ENCODE peak calls at places on chromosomes 16 and 17, in seven cellular contexts. One of them, this sample, is unnamed. For H3K36me3 and H3K9me2, the result is how much of the 10 kb centered on the place peaks cover.

GRCh38 chr17:68378202-68379149 is 78.8 kb downstream of the WIPI1 start:
- DNase-seq in PC-9: peak
- DNase-seq in GM23338: peak
- DNase-seq in GM23248: peak
- DNase-seq in MM.1S: no peak
- DNase-seq in hepatocyte: peak
- DNase-seq in HCT116: peak
- DNase-seq in this sample: peak

GRCh38 chr17:59378621-59379194 is 47.3 kb downstream of the YPEL2 start:
- DNase-seq in HCT116: no peak
- DNase-seq in MM.1S: no peak
- DNase-seq in hepatocyte: no peak
- DNase-seq in GM23248: peak
- DNase-seq in PC-9: no peak
- DNase-seq in GM23338: no peak
- DNase-seq in this sample: no peak

GRCh38 chr16:84979516-84979915 is 31.8 kb downstream of the ZDHHC7 start:
- DNase-seq in HCT116: no peak
- DNase-seq in hepatocyte: no peak
- DNase-seq in PC-9: no peak
- DNase-seq in MM.1S: no peak
- DNase-seq in GM23248: peak
- DNase-seq in GM23338: no peak
- DNase-seq in this sample: peak

GRCh38 chr17:34711646-34712045 is 132.3 kb downstream of the TMEM132E start:
- DNase-seq in GM23338: no peak
- DNase-seq in MM.1S: no peak
- DNase-seq in hepatocyte: no peak
- DNase-seq in GM23248: no peak
- DNase-seq in PC-9: no peak
- DNase-seq in HCT116: no peak
- DNase-seq in this sample: no peak

GRCh38 chr17:9959377-9959981 is 54.4 kb upstream of the RCVRN start:
- DNase-seq in GM23338: peak
- DNase-seq in HCT116: peak
- DNase-seq in GM23248: peak
- DNase-seq in PC-9: peak
- DNase-seq in MM.1S: no peak
- DNase-seq in hepatocyte: peak
- DNase-seq in this sample: peak

GRCh38 chr17:30095507-30096244 is 20.9 kb upstream of the NSRP1 start:
- DNase-seq in hepatocyte: peak
- DNase-seq in GM23338: peak
- DNase-seq in GM23248: peak
- DNase-seq in MM.1S: peak
- DNase-seq in PC-9: peak
- DNase-seq in HCT116: peak
- DNase-seq in this sample: peak

GRCh38 chr16:31487720-31488629 is 5.1 kb downstream of the SLC5A2 start:
- DNase-seq in hepatocyte: peak
- DNase-seq in GM23338: peak
- DNase-seq in MM.1S: peak
- DNase-seq in PC-9: peak
- DNase-seq in GM23248: peak
- DNase-seq in HCT116: no peak
- DNase-seq in this sample: peak

GRCh38 chr17:15973016-15973415 is 26.5 kb downstream of the ZSWIM7 start:
- DNase-seq in HCT116: no peak
- DNase-seq in PC-9: no peak
- DNase-seq in MM.1S: no peak
- DNase-seq in GM23338: no peak
- DNase-seq in hepatocyte: no peak
- DNase-seq in GM23248: no peak
- DNase-seq in this sample: peak

GRCh38 chr17:19371259-19372003 is 6.9 kb upstream of the MAPK7 start:
- DNase-seq in GM23248: no peak
- DNase-seq in GM23338: no peak
- DNase-seq in HCT116: no peak
- DNase-seq in MM.1S: no peak
- DNase-seq in hepatocyte: no peak
- DNase-seq in PC-9: no peak
- DNase-seq in this sample: no peak

GRCh38 chr16:1158456-1159324 is 5.8 kb downstream of the CACNA1H start:
- DNase-seq in PC-9: no peak
- DNase-seq in hepatocyte: no peak
- DNase-seq in GM23248: peak
- DNase-seq in HCT116: no peak
- DNase-seq in GM23338: peak
- DNase-seq in MM.1S: no peak
- DNase-seq in this sample: no peak

GRCh38 chr17:40515011-40515410 is 13.6 kb upstream of the TNS4 start:
- DNase-seq in PC-9: no peak
- DNase-seq in MM.1S: no peak
- DNase-seq in HCT116: no peak
- DNase-seq in GM23338: no peak
- DNase-seq in GM23248: no peak
- DNase-seq in hepatocyte: no peak
- DNase-seq in this sample: no peak

GRCh38 chr17:37792787-37793186 is 47.9 kb upstream of the HNF1B start:
- DNase-seq in PC-9: no peak
- DNase-seq in GM23248: peak
- DNase-seq in hepatocyte: no peak
- DNase-seq in MM.1S: no peak
- DNase-seq in GM23338: peak
- DNase-seq in HCT116: no peak
- DNase-seq in this sample: no peak

GRCh38 chr17:18860161-18860972 is 2.4 kb downstream of the PRPSAP2 start:
- DNase-seq in GM23338: no peak
- DNase-seq in hepatocyte: no peak
- DNase-seq in HCT116: no peak
- DNase-seq in GM23248: peak
- DNase-seq in PC-9: no peak
- DNase-seq in MM.1S: no peak
- DNase-seq in this sample: peak

GRCh38 chr17:8673621-8674020 is 43.1 kb upstream of the MYH10 start:
- DNase-seq in MM.1S: no peak
- DNase-seq in HCT116: no peak
- DNase-seq in GM23248: peak
- DNase-seq in GM23338: no peak
- DNase-seq in hepatocyte: no peak
- DNase-seq in PC-9: no peak
- DNase-seq in this sample: no peak

DNA sequence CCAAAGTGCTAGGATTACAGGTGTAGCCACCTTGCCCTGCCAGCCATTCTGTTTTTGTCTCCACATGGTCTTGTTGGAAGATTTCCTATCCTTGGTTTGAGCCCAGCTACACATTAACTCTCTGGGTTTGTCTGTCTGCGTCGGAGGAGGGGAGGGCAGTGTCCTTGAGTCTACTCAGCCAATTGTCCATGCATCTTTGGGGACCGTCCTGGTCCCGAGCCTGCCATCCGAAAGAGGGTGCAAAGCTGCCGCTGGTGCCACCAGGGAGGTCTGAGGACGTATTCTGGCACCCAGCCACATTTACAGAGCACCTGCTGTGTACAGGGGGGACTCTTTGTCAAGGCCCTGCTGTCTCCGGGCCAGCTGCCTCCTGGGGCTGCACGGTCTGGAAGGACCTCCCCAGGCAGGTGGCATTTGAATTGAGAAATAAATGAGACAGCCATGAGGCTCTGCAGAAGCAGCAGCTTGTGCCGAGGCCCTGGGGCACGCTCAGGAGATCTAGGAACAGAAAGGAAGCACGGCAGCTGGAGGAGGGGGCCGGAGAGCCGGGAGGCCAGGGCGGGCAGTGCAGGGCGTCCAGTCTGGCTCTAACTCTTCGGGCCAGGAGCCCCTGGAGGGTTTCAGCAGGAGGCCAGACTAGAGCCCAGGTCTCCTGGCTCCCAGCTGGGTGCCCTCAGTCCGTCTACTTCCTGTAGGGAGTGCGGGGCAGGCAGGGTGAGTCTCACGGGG is 1.5 kb downstream of the CYBA start:
- DNase-seq in hepatocyte: no peak
- DNase-seq in GM23248: no peak
- DNase-seq in HCT116: no peak
- DNase-seq in GM23338: no peak
- DNase-seq in PC-9: no peak
- DNase-seq in MM.1S: no peak
- DNase-seq in this sample: no peak
- H3K36me3 ChIP-seq in hepatocyte: under half
- H3K36me3 ChIP-seq in GM23248: under half
- H3K36me3 ChIP-seq in HCT116: under half
- H3K36me3 ChIP-seq in GM23338: under half
- H3K36me3 ChIP-seq in PC-9: under half
- H3K36me3 ChIP-seq in MM.1S: under half
- H3K36me3 ChIP-seq in this sample: under half

DNA sequence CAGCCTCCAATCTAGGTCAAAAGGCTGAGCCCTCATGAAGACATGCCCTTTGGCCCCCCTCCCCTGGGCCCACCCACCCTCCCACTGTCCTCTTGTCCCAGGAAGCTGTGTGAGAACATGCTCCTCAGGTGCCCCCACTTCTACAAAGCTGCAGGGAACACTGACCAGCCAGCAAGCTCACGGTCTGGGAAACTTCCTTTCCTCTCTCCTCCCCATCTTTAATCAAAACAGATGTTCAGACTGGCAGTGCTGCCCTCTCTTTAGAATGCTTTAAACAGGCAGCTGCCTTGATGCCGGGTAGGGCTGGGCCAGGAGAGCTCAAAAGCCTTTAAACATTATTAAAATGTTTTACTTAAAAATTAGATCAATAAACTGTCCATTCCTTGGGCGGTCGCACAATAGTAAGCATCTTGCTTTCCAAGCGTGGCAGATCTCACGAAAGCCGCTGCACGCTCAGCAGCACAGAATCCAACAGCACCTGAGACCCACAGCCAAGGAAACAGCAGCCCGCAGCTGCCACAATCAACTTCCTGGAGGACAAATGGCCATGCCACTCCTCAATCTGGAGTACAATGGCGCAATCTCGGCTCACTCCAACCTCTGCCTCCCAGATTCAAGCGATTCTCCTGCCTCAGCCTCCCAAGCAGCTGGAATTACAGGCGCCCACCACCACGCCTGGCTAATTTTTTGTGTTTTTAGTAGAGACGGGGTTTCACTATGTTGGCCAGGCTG is 399.2 kb downstream of the SLC39A11 start:
- DNase-seq in hepatocyte: no peak
- DNase-seq in GM23338: no peak
- DNase-seq in GM23248: peak
- DNase-seq in HCT116: no peak
- DNase-seq in MM.1S: no peak
- DNase-seq in PC-9: no peak
- DNase-seq in this sample: no peak
- H3K9me2 ChIP-seq in hepatocyte: under half
- H3K9me2 ChIP-seq in GM23338: under half
- H3K9me2 ChIP-seq in GM23248: under half
- H3K9me2 ChIP-seq in HCT116: under half
- H3K9me2 ChIP-seq in MM.1S: under half
- H3K9me2 ChIP-seq in PC-9: under half
- H3K9me2 ChIP-seq in this sample: under half

DNA sequence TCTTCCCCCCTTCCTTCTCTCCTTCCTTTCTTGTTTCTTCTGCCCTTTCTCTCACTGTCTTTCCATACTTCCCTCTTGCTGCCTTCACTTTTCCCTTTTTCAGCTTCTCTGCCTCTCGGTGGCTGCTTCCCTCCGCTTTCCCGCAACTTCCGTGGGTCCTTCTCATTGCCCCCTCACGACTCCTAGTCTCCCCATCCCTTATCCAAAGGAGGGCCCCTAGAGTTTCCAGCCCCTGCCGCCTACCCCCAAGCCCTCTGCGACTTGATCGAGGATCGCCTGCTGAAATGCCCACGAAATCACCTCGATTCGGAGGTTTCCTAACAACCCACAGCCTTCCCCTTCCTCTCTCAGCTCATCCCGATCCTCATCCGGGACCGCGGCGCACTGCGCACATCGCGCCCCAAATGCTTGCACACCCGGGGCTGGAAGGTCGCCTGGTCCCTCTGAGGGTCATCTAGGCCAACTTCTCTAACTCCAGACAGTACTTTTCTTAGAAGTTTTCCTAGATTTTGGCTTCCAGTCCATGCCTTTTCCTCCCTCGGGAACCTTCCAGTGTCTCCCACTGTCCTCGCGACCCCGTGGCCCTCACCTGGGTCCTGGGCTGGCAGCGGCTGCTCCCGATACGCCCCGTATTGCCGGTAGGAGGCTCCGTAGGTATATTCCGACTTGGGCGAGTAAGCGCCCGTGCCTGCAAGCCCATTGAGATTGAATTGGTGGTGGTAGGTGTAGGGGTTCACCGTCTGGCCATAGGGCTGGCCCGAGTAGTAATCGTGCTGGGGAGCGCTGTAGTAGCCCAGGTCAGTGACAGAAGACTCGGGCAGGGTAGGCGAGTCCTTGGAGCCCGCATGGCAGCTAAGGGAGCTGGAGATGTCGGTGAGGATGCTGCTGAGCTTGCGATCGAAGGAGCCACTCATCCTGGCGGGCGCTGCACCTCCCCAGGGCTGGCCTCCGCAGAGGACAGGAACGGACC is 654 bp downstream of the DLX3 start:
- DNase-seq in GM23248: peak
- DNase-seq in PC-9: peak
- DNase-seq in hepatocyte: peak
- DNase-seq in HCT116: no peak
- DNase-seq in GM23338: peak
- DNase-seq in MM.1S: no peak
- DNase-seq in this sample: no peak
- TF ChIP-seq EZH2 in GM23248: peak
- TF ChIP-seq EZH2 in PC-9: peak
- TF ChIP-seq EZH2 in hepatocyte: peak
- TF ChIP-seq EZH2 in HCT116: no peak
- TF ChIP-seq EZH2 in GM23338: peak
- TF ChIP-seq EZH2 in MM.1S: peak
- TF ChIP-seq EZH2 in this sample: no peak

GRCh38 chr17:47119746-47120520 is 69.2 kb downstream of the CDC27 start:
- DNase-seq in hepatocyte: no peak
- DNase-seq in GM23338: no peak
- DNase-seq in GM23248: peak
- DNase-seq in HCT116: peak
- DNase-seq in MM.1S: no peak
- DNase-seq in PC-9: no peak
- DNase-seq in this sample: peak

GRCh38 chr17:47117386-47117785 is 71.7 kb downstream of the CDC27 start:
- DNase-seq in hepatocyte: no peak
- DNase-seq in GM23248: no peak
- DNase-seq in MM.1S: no peak
- DNase-seq in HCT116: no peak
- DNase-seq in GM23338: no peak
- DNase-seq in PC-9: no peak
- DNase-seq in this sample: no peak

DNA sequence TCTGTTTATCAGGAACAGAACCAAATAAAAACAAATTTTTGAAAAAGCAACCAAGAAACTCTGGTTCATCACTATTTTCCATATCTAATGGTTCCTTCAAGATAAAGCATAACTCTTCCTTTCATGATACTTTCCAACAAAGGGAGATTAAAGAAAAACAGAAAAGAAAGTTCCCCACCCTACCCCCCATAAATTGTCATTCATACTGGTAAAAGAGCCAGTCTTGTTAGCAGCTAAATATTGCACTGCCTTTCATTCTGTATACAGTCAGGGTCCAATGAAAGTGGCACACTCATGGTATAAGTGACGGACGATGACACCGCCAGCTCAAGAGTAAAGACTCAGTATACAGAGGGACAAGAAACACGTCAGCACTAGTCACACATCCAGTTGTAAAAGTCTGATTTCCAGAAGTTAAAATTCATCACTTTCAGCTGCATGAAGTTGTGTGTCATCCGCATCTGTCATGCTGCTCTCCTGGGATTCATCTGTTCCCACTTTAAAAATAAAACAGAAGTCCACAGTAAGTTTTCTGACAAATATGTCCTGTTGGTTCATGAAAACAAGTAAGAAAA is 68.5 kb downstream of the CDC27 start:
- DNase-seq in MM.1S: no peak
- DNase-seq in GM23248: peak
- DNase-seq in HCT116: no peak
- DNase-seq in GM23338: no peak
- DNase-seq in PC-9: no peak
- DNase-seq in hepatocyte: no peak
- DNase-seq in this sample: no peak
- H3K36me3 ChIP-seq in MM.1S: under half
- H3K36me3 ChIP-seq in GM23248: under half
- H3K36me3 ChIP-seq in HCT116: under half
- H3K36me3 ChIP-seq in GM23338: under half
- H3K36me3 ChIP-seq in PC-9: under half
- H3K36me3 ChIP-seq in hepatocyte: under half
- H3K36me3 ChIP-seq in this sample: under half